ENCODE peak calls at places on chromosomes 1 and 21, in seven cellular contexts. One of them, this sample, is unnamed.

GRCh38 chr1:226973371-226973897 is 33.3 kb downstream of the COQ8A start:
- DNase-seq in thoracic aorta: no peak
- DNase-seq in mesendoderm: no peak
- DNase-seq in KG1: no peak
- DNase-seq in heart left ventricle: peak
- DNase-seq in hippocampal formation: no peak
- DNase-seq in hepatocyte: no peak
- DNase-seq in this sample: peak

GRCh38 chr1:27864264-27864895 is 8.0 kb upstream of the THEMIS2 start:
- DNase-seq in hippocampal formation: peak
- DNase-seq in hepatocyte: no peak
- DNase-seq in KG1: peak
- DNase-seq in heart left ventricle: peak
- DNase-seq in thoracic aorta: no peak
- DNase-seq in mesendoderm: no peak
- DNase-seq in this sample: no peak

GRCh38 chr1:220952941-220953340 is 73.7 kb downstream of the HLX start:
- DNase-seq in hepatocyte: no peak
- DNase-seq in thoracic aorta: no peak
- DNase-seq in hippocampal formation: no peak
- DNase-seq in heart left ventricle: no peak
- DNase-seq in KG1: no peak
- DNase-seq in mesendoderm: no peak
- DNase-seq in this sample: no peak

GRCh38 chr1:27821761-27822315 is 8.7 kb upstream of the PPP1R8 start:
- DNase-seq in heart left ventricle: no peak
- DNase-seq in hippocampal formation: no peak
- DNase-seq in KG1: no peak
- DNase-seq in mesendoderm: no peak
- DNase-seq in hepatocyte: no peak
- DNase-seq in thoracic aorta: no peak
- DNase-seq in this sample: no peak

GRCh38 chr21:46141767-46142580 is 13.4 kb downstream of the FTCD start:
- DNase-seq in hippocampal formation: no peak
- DNase-seq in heart left ventricle: peak
- DNase-seq in thoracic aorta: no peak
- DNase-seq in hepatocyte: no peak
- DNase-seq in KG1: no peak
- DNase-seq in mesendoderm: peak
- DNase-seq in this sample: no peak

GRCh38 chr1:88935522-88936222 is 44.3 kb upstream of the GTF2B start:
- DNase-seq in KG1: peak
- DNase-seq in hepatocyte: peak
- DNase-seq in mesendoderm: peak
- DNase-seq in hippocampal formation: no peak
- DNase-seq in thoracic aorta: no peak
- DNase-seq in heart left ventricle: no peak
- DNase-seq in this sample: no peak

GRCh38 chr1:98046031-98046641 is 125.3 kb upstream of the DPYD start:
- DNase-seq in thoracic aorta: no peak
- DNase-seq in mesendoderm: peak
- DNase-seq in hippocampal formation: no peak
- DNase-seq in hepatocyte: peak
- DNase-seq in heart left ventricle: no peak
- DNase-seq in KG1: peak
- DNase-seq in this sample: peak

GRCh38 chr1:54934869-54935268 is 45.6 kb upstream of the TMEM61 start:
- DNase-seq in KG1: no peak
- DNase-seq in hippocampal formation: no peak
- DNase-seq in heart left ventricle: no peak
- DNase-seq in hepatocyte: peak
- DNase-seq in mesendoderm: no peak
- DNase-seq in thoracic aorta: no peak
- DNase-seq in this sample: no peak

GRCh38 chr1:93671090-93671743 is 10.4 kb downstream of the BCAR3 start:
- DNase-seq in KG1: no peak
- DNase-seq in hippocampal formation: no peak
- DNase-seq in thoracic aorta: no peak
- DNase-seq in hepatocyte: no peak
- DNase-seq in mesendoderm: peak
- DNase-seq in heart left ventricle: no peak
- DNase-seq in this sample: no peak

GRCh38 chr1:159800177-159800935 is 1.8 kb upstream of the FCRL6 start:
- DNase-seq in KG1: no peak
- DNase-seq in mesendoderm: no peak
- DNase-seq in hepatocyte: no peak
- DNase-seq in thoracic aorta: no peak
- DNase-seq in hippocampal formation: no peak
- DNase-seq in heart left ventricle: no peak
- DNase-seq in this sample: no peak

GRCh38 chr21:34620084-34620665 is 5.3 kb upstream of the RCAN1 start:
- DNase-seq in thoracic aorta: no peak
- DNase-seq in hippocampal formation: no peak
- DNase-seq in heart left ventricle: peak
- DNase-seq in mesendoderm: no peak
- DNase-seq in KG1: no peak
- DNase-seq in hepatocyte: no peak
- DNase-seq in this sample: peak

GRCh38 chr1:33128781-33129180 is 47.8 kb downstream of the AZIN2 start:
- DNase-seq in mesendoderm: peak
- DNase-seq in hippocampal formation: no peak
- DNase-seq in KG1: no peak
- DNase-seq in thoracic aorta: no peak
- DNase-seq in heart left ventricle: no peak
- DNase-seq in hepatocyte: no peak
- DNase-seq in this sample: no peak

GRCh38 chr1:90402893-90403849 is 313.9 kb downstream of the BARHL2 start:
- DNase-seq in thoracic aorta: no peak
- DNase-seq in mesendoderm: peak
- DNase-seq in hepatocyte: peak
- DNase-seq in KG1: no peak
- DNase-seq in hippocampal formation: no peak
- DNase-seq in heart left ventricle: no peak
- DNase-seq in this sample: peak

GRCh38 chr1:9907441-9907840 is 2.6 kb downstream of the CTNNBIP1 start:
- DNase-seq in KG1: no peak
- DNase-seq in heart left ventricle: no peak
- DNase-seq in hippocampal formation: no peak
- DNase-seq in hepatocyte: no peak
- DNase-seq in mesendoderm: no peak
- DNase-seq in thoracic aorta: no peak
- DNase-seq in this sample: no peak

GRCh38 chr1:172040466-172040865 is 199.2 kb downstream of the DNM3 start:
- DNase-seq in thoracic aorta: no peak
- DNase-seq in hepatocyte: no peak
- DNase-seq in hippocampal formation: no peak
- DNase-seq in mesendoderm: no peak
- DNase-seq in KG1: no peak
- DNase-seq in heart left ventricle: no peak
- DNase-seq in this sample: peak

GRCh38 chr1:162145966-162146696 is 76.6 kb downstream of the NOS1AP start:
- DNase-seq in thoracic aorta: no peak
- DNase-seq in hippocampal formation: no peak
- DNase-seq in heart left ventricle: no peak
- DNase-seq in KG1: no peak
- DNase-seq in mesendoderm: peak
- DNase-seq in hepatocyte: no peak
- DNase-seq in this sample: peak

GRCh38 chr1:177164380-177165068 is at the start of gene ASTN1:
- DNase-seq in KG1: no peak
- DNase-seq in thoracic aorta: no peak
- DNase-seq in heart left ventricle: no peak
- DNase-seq in mesendoderm: peak
- DNase-seq in hippocampal formation: peak
- DNase-seq in hepatocyte: no peak
- DNase-seq in this sample: peak

GRCh38 chr1:3391711-3392110 is 62.8 kb upstream of the ARHGEF16 start:
- DNase-seq in hepatocyte: no peak
- DNase-seq in KG1: no peak
- DNase-seq in mesendoderm: peak
- DNase-seq in thoracic aorta: no peak
- DNase-seq in hippocampal formation: no peak
- DNase-seq in heart left ventricle: no peak
- DNase-seq in this sample: no peak

GRCh38 chr1:43979261-43979527 is 184 bp downstream of the B4GALT2 start:
- DNase-seq in KG1: no peak
- DNase-seq in hippocampal formation: no peak
- DNase-seq in mesendoderm: no peak
- DNase-seq in heart left ventricle: no peak
- DNase-seq in thoracic aorta: no peak
- DNase-seq in hepatocyte: no peak
- DNase-seq in this sample: no peak

GRCh38 chr21:37575536-37576083 is 209.0 kb downstream of the DYRK1A start:
- DNase-seq in hippocampal formation: no peak
- DNase-seq in KG1: no peak
- DNase-seq in hepatocyte: no peak
- DNase-seq in mesendoderm: no peak
- DNase-seq in thoracic aorta: no peak
- DNase-seq in heart left ventricle: no peak
- DNase-seq in this sample: no peak

GRCh38 chr1:107514841-107515240 is 374.0 kb downstream of the NTNG1 start:
- DNase-seq in mesendoderm: no peak
- DNase-seq in KG1: no peak
- DNase-seq in hepatocyte: no peak
- DNase-seq in hippocampal formation: no peak
- DNase-seq in heart left ventricle: no peak
- DNase-seq in thoracic aorta: no peak
- DNase-seq in this sample: no peak

GRCh38 chr21:33069994-33070811 is at the start of gene OLIG1:
- DNase-seq in hippocampal formation: peak
- DNase-seq in hepatocyte: peak
- DNase-seq in thoracic aorta: no peak
- DNase-seq in KG1: no peak
- DNase-seq in heart left ventricle: peak
- DNase-seq in mesendoderm: peak
- DNase-seq in this sample: peak

GRCh38 chr1:228873714-228874113 is 138.4 kb downstream of the RHOU start:
- DNase-seq in hippocampal formation: no peak
- DNase-seq in KG1: no peak
- DNase-seq in heart left ventricle: no peak
- DNase-seq in thoracic aorta: no peak
- DNase-seq in hepatocyte: no peak
- DNase-seq in mesendoderm: no peak
- DNase-seq in this sample: peak

GRCh38 chr1:245306628-245307410 is 152.0 kb downstream of the KIF26B start:
- DNase-seq in heart left ventricle: no peak
- DNase-seq in hippocampal formation: no peak
- DNase-seq in thoracic aorta: no peak
- DNase-seq in KG1: no peak
- DNase-seq in hepatocyte: no peak
- DNase-seq in mesendoderm: no peak
- DNase-seq in this sample: no peak

GRCh38 chr1:145962157-145963102 is 1.9 kb downstream of the ANKRD34A start:
- DNase-seq in KG1: no peak
- DNase-seq in heart left ventricle: peak
- DNase-seq in hepatocyte: peak
- DNase-seq in thoracic aorta: no peak
- DNase-seq in hippocampal formation: peak
- DNase-seq in mesendoderm: peak
- DNase-seq in this sample: no peak

GRCh38 chr1:104132386-104132973 is 382.8 kb downstream of the AMY1C start:
- DNase-seq in heart left ventricle: no peak
- DNase-seq in mesendoderm: peak
- DNase-seq in hippocampal formation: no peak
- DNase-seq in thoracic aorta: no peak
- DNase-seq in hepatocyte: peak
- DNase-seq in KG1: no peak
- DNase-seq in this sample: peak

GRCh38 chr1:246182149-246182851 is 324.8 kb downstream of the SMYD3 start:
- DNase-seq in thoracic aorta: no peak
- DNase-seq in hepatocyte: no peak
- DNase-seq in heart left ventricle: no peak
- DNase-seq in KG1: no peak
- DNase-seq in mesendoderm: no peak
- DNase-seq in hippocampal formation: no peak
- DNase-seq in this sample: no peak